ENCODE peak calls at places on chromosomes 2 and 18, in nine cellular contexts. D is Calu3, O is neural crest cell, Y is lower lobe of right lung, M is heart left ventricle, K is Panc1, J is bronchial epithelial cell, F is omental fat pad, P is OCI-LY7. C is an unnamed sample.

GRCh38 chr18:45353530-45353929 is 261.7 kb upstream of the SLC14A2 start:
- DNase-seq in P (no peak), M (no peak), D (peak; percentile 16), J (peak; percentile 84), Y (no peak), K (no peak), F (no peak), O (no peak), C (no peak)

GRCh38 chr2:104026726-104027125 is 827.2 kb upstream of the POU3F3 start:
- DNase-seq in P (no peak), Y (no peak), M (no peak), K (no peak), D (no peak), O (peak; percentile 14), J (no peak), F (no peak), C (no peak)

GRCh38 chr2:187294043-187294442 is 154.0 kb downstream of the CALCRL start:
- DNase-seq in O (no peak), M (no peak), P (no peak), K (no peak), D (no peak), F (no peak), Y (no peak), J (peak; percentile 17), C (no peak)

GRCh38 chr2:173300458-173300857 is 54.2 kb upstream of the CDCA7 start:
- DNase-seq in O (no peak), M (no peak), D (no peak), K (no peak), Y (no peak), P (no peak), F (no peak), J (peak; percentile 12), C (no peak)

GRCh38 chr2:125167152-125167551 is 1142.1 kb downstream of the CNTNAP5 start:
- DNase-seq in J (peak; percentile 81), M (no peak), F (no peak), K (no peak), O (no peak), P (no peak), D (no peak), Y (no peak), C (no peak)

GRCh38 chr2:98821629-98822135 is 90.8 kb upstream of the MGAT4A start:
- DNase-seq in K (no peak), M (no peak), F (no peak), J (no peak), D (no peak), P (no peak), O (no peak), Y (no peak), C (no peak)

GRCh38 chr2:240566203-240567136 is 1.8 kb upstream of the RNPEPL1 start:
- DNase-seq in D (peak; percentile 97), F (peak; percentile 85), O (peak; percentile 73), K (no peak), M (peak; percentile 96), P (peak; percentile 90), Y (peak; percentile 98), J (peak; percentile 67), C (no peak)

GRCh38 chr2:41038408-41038807 is 586.5 kb upstream of the SLC8A1 start:
- DNase-seq in J (peak; percentile 70), D (peak; percentile 21), Y (no peak), O (no peak), K (no peak), F (no peak), P (no peak), M (no peak), C (peak; percentile 20)

GRCh38 chr2:104701471-104701911 is 152.4 kb upstream of the POU3F3 start:
- DNase-seq in F (no peak), P (no peak), O (no peak), J (no peak), Y (no peak), K (no peak), M (no peak), D (no peak), C (no peak)

GRCh38 chr2:27428978-27429541 is 629 bp downstream of the NRBP1 start:
- DNase-seq in M (peak; percentile 92), K (no peak), F (peak; percentile 27), P (peak; percentile 84), J (peak; percentile 72), O (peak; percentile 72), Y (peak; percentile 92), D (peak; percentile 89), C (no peak)

GRCh38 chr2:169131587-169132512 is 62.5 kb downstream of the DHRS9 start:
- DNase-seq in D (peak; percentile 34), J (peak; percentile 81), Y (no peak), K (peak; percentile 48), F (no peak), O (no peak), M (no peak), P (peak; percentile 50), C (peak; percentile 54)

GRCh38 chr18:79915161-79916127 is 36.0 kb downstream of the SLC66A2 start:
- DNase-seq in F (no peak), Y (peak; percentile 44), D (no peak), J (no peak), O (no peak), M (no peak), K (no peak), P (no peak), C (no peak)

GRCh38 chr2:89833780-89834117 is 1142.3 kb downstream of the RPIA start:
- DNase-seq in D (no peak), P (no peak), J (peak; percentile 61), Y (no peak), M (no peak), K (no peak), O (no peak), F (no peak), C (no peak)

GRCh38 chr2:29053223-29053622 is 21.1 kb downstream of the PCARE start:
- DNase-seq in Y (no peak), J (peak; percentile 49), O (no peak), P (no peak), F (no peak), K (no peak), D (peak; percentile 27), M (no peak), C (no peak)

DNA sequence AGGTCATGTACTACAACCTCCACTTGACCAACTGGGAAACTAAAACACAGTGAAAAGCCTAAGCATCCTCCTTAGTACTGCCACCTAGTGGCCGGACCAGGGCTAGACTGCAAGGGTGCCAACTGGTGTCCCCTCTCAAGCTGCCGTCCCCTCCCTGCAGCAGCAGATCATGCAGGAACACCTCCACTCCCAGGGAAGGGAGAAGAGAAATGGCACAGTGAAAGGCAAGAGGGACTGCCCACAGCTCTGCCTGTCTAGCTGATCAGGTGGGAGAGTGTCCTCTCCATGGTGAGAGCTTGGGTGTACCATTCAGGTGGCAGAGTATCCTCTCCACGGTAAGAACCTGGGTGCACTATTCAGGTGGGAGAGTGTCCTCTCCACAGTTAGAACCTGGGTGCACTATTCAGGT is 78.1 kb downstream of the AAK1 start:
- DNase-seq in Y (peak; percentile 70), O (peak; percentile 76), F (peak; percentile 54), P (peak; percentile 61), K (peak; percentile 41), D (peak; percentile 67), M (peak; percentile 71), J (peak; percentile 18), C (no peak)
- TF ChIP-seq CTCF in Y (peak; percentile 81), O (peak; percentile 70), F (no peak), P (peak; percentile 92), K (peak; percentile 92), D (peak; percentile 68), M (peak; percentile 75), J (peak; percentile 84), C (peak; percentile 85)

DNA sequence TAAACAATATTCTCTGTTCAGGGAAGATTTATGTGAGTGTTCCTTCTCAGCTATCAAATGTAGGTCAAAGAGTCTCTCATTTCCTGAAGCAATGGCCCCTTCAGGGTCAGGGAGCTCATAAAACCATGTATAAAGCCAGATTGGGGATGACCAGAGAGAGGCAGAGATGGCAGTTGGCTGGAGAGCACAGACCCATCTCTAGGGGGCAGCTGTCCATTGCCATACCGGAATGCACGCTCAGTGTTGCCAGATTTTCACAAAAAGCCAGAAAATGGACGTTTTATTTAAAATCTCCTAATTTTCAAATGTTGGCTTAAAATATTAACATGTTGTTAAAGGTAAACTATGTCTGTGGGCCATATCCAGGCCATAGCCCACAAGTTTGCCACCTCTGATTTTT is 1920.7 kb upstream of the CELF4 start:
- DNase-seq in K (no peak), M (no peak), J (no peak), F (no peak), D (no peak), Y (no peak), O (no peak), P (no peak), C (no peak)
- TF ChIP-seq CTCF in K (no peak), M (no peak), J (no peak), F (no peak), D (no peak), Y (no peak), O (no peak), P (no peak), C (peak; percentile 43)

DNA sequence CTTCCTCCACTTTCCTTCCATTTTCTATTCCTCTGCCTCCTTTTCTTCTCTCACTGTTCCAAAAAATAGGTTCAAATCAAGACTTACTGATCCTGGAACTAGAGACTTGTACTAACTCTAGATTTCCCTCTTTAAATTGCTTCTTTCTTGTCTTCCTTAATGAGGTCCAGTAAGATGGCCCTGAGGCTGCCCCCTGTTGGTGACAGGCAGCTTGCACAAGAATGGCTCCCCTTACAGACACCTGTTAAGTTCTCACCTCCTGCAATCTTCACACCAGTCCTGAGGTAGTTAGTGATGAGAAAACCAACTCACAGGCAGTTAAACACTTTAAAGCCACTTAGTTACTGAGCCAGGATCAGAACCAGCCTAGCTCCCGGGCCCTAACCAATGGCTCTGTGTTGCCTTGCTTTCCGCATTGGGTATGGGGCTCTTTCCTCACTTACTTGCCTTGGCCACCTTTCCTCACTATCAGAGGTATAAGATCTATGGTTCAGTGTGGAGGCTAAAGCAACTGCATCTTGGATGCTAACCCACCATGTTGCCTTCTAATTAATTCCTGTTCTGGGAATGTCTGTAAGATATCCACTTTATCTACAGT is 130.6 kb downstream of the AKAIN1 start:
- DNase-seq in M (no peak), K (no peak), Y (no peak), D (peak; percentile 22), J (no peak), F (no peak), O (no peak), P (peak; percentile 41), C (no peak)
- TF ChIP-seq CTCF in M (no peak), K (peak; percentile 45), Y (peak; percentile 35), D (peak; percentile 32), J (no peak), F (no peak), O (peak; percentile 57), P (peak; percentile 84), C (peak; percentile 44)

GRCh38 chr2:38751847-38752410 is 768 bp upstream of the SRSF7 start:
- DNase-seq in K (no peak), J (no peak), Y (no peak), O (peak; percentile 14), D (no peak), P (no peak), F (no peak), M (no peak), C (no peak)

GRCh38 chr2:38748857-38749804 is 2.0 kb downstream of the SRSF7 start:
- DNase-seq in F (no peak), D (no peak), P (no peak), O (no peak), Y (no peak), K (no peak), J (peak; percentile 44), M (no peak), C (no peak)

GRCh38 chr2:38751043-38751846 is at the start of gene SRSF7:
- DNase-seq in F (peak; percentile 94), O (peak; percentile 99), J (peak; percentile 95), D (peak; percentile 95), M (peak; percentile 97), Y (peak; percentile 98), K (peak; percentile 97), P (peak; percentile 98), C (peak; percentile 92)

GRCh38 chr2:38750793-38751042 is 443 bp downstream of the SRSF7 start:
- DNase-seq in M (peak; percentile 84), D (peak; percentile 45), F (peak; percentile 31), P (peak; percentile 83), K (no peak), J (no peak), O (no peak), Y (peak; percentile 76), C (no peak)

GRCh38 chr2:38750011-38750792 is 959 bp downstream of the SRSF7 start:
- DNase-seq in Y (peak; percentile 73), P (peak; percentile 66), K (no peak), M (peak; percentile 79), J (no peak), O (peak; percentile 14), F (no peak), D (peak; percentile 60), C (no peak)
- TF ChIP-seq CTCF in Y (no peak), P (no peak), K (no peak), M (no peak), J (no peak), O (no peak), F (no peak), D (no peak), C (no peak)